ENCODE peak calls at places on chromosome 20, in eight cellular contexts. T is thoracic aorta, R is fibroblast of lung, L is cardiac muscle cell, V is psoas muscle, X is heart left ventricle, J is SJSA1, G is tibial nerve. E is an unnamed sample.

GRCh38 chr20:8662433-8662954 is 406.4 kb upstream of the PLCB4 start:
- DNase-seq in T (no peak), R (no peak), L (no peak), V (no peak), X (no peak), J (no peak), G (no peak), E (no peak)

GRCh38 chr20:17859616-17860232 is 108.9 kb downstream of the SNX5 start:
- DNase-seq in T (no peak), R (no peak), L (peak; percentile 71), V (no peak), X (peak; percentile 48), J (no peak), G (no peak), E (peak; percentile 79)

GRCh38 chr20:20130399-20130798 is 78.1 kb downstream of the CFAP61 start:
- DNase-seq in T (no peak), R (peak; percentile 2), L (no peak), V (no peak), X (no peak), J (no peak), G (no peak), E (no peak)

GRCh38 chr20:20710847-20711315 is 1.6 kb downstream of the RALGAPA2 start:
- DNase-seq in T (no peak), R (no peak), L (no peak), V (no peak), X (no peak), J (no peak), G (no peak), E (no peak)

GRCh38 chr20:23629542-23630391 is 8.0 kb downstream of the CST3 start:
- DNase-seq in T (no peak), R (no peak), L (no peak), V (no peak), X (no peak), J (no peak), G (no peak), E (no peak)

GRCh38 chr20:49399329-49399728 is 83.1 kb downstream of the KCNB1 start:
- DNase-seq in T (no peak), R (peak; percentile 20), L (no peak), V (peak; percentile 63), X (peak; percentile 25), J (peak; percentile 14), G (peak; percentile 46), E (no peak)

GRCh38 chr20:3659492-3660261 is 3.5 kb downstream of the GFRA4 start:
- DNase-seq in T (no peak), R (no peak), L (no peak), V (peak; percentile 43), X (no peak), J (no peak), G (no peak), E (no peak)

GRCh38 chr20:33852971-33853813 is 42.0 kb downstream of the CHMP4B start:
- DNase-seq in T (no peak), R (no peak), L (no peak), V (peak; percentile 28), X (no peak), J (no peak), G (no peak), E (no peak)

GRCh38 chr20:407953-408842 is at the start of gene RBCK1:
- DNase-seq in T (peak; percentile 34), R (peak; percentile 82), L (peak; percentile 77), V (peak; percentile 94), X (peak; percentile 92), J (peak; percentile 96), G (peak; percentile 63), E (peak; percentile 90)

GRCh38 chr20:19520261-19520660 is 237.8 kb upstream of the RIN2 start:
- DNase-seq in T (no peak), R (no peak), L (no peak), V (no peak), X (no peak), J (no peak), G (no peak), E (no peak)

GRCh38 chr20:52469143-52469542 is 277.6 kb upstream of the ZFP64 start:
- DNase-seq in T (no peak), R (no peak), L (no peak), V (no peak), X (no peak), J (no peak), G (no peak), E (no peak)

GRCh38 chr20:24566656-24567055 is 97.2 kb downstream of the SYNDIG1 start:
- DNase-seq in T (no peak), R (no peak), L (no peak), V (no peak), X (no peak), J (no peak), G (no peak), E (no peak)

GRCh38 chr20:22579119-22579427 is 5.3 kb downstream of the FOXA2 start:
- DNase-seq in T (no peak), R (no peak), L (no peak), V (no peak), X (no peak), J (no peak), G (no peak), E (no peak)

DNA sequence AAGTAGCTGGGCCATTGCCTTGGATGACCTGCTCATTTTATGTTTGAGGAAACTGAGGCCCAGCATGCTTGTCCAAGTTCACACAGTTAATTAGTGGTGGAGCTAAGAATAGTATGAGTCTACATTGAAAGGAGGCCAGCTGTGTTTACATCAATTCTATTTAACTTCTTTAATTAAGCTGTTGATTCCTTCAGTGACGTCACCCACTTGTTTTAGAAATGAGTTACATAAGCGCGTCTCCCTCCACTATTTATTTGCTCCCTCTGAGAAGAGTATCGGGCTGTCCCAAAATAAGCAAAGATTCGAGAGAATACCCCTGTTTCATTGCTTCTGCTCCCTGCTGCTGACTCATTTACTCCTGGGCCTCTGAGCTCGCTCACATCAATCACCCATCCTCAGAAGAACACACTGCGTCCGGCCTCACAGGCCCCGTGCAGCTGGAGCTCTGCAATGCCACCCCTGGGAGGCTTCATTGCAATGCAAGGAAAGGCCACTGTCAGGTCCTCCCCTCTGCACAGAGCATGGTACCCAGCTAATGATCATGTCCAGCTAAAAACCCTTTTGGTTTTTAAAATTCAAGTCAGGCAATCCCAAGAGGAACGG is 74.8 kb upstream of the BMP2 start:
- DNase-seq in T (no peak), R (peak; percentile 64), L (no peak), V (peak; percentile 63), X (peak; percentile 19), J (no peak), G (no peak), E (peak; percentile 55)
- H3K4me1 ChIP-seq in T (no peaks in the 10 kb centered on the region), R (no peaks in the 10 kb centered on the region), L (peaks cover 6% of the 10 kb centered on the region), V (no peaks in the 10 kb centered on the region), X (no peaks in the 10 kb centered on the region), J (no peaks in the 10 kb centered on the region), G (peaks cover 8% of the 10 kb centered on the region), E (peaks cover 5% of the 10 kb centered on the region)

DNA sequence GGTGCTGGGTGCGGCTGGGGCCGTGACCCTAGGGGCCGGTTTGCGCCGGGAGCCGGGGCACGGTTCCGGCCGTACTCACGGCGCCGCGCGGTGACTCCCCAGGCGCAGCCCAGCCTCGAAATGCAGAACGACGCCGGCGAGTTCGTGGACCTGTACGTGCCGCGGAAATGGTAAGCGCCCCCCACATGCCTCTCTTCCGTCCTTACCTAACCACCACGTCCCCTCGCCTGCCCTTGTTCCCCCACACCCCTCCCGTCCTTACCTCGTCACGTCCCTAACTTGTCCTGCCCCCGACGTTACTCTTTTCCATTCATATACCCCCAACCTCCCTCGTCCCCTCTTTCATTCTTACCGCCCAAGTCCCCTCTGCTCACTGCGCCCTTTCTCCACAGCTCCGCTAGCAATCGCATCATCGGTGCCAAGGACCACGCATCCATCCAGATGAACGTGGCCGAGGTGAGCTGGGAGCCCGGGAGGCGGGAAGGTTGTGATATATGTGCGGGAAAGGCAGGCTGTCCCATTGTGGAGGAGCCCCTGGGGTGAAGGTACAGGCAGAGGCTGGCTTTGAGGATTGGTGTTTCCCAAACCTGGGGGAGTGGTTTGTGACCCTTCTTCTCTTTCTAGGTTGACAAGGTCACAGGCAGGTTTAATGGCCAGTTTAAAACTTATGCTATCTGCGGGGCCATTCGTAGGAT is 463 bp downstream of the RPS21 start:
- DNase-seq in T (no peak), R (no peak), L (no peak), V (no peak), X (no peak), J (no peak), G (no peak), E (no peak)
- H3K4me3 ChIP-seq in T (peak overlapping the region; percentile 82), R (peak overlapping the region; percentile 91), L (peak overlapping the region; percentile 75), V (peak overlapping the region; percentile 88), X (peak overlapping the region; percentile 99), J (peak overlapping the region; percentile 96), G (peak overlapping the region; percentile 97), E (peak overlapping the region; percentile 100)

DNA sequence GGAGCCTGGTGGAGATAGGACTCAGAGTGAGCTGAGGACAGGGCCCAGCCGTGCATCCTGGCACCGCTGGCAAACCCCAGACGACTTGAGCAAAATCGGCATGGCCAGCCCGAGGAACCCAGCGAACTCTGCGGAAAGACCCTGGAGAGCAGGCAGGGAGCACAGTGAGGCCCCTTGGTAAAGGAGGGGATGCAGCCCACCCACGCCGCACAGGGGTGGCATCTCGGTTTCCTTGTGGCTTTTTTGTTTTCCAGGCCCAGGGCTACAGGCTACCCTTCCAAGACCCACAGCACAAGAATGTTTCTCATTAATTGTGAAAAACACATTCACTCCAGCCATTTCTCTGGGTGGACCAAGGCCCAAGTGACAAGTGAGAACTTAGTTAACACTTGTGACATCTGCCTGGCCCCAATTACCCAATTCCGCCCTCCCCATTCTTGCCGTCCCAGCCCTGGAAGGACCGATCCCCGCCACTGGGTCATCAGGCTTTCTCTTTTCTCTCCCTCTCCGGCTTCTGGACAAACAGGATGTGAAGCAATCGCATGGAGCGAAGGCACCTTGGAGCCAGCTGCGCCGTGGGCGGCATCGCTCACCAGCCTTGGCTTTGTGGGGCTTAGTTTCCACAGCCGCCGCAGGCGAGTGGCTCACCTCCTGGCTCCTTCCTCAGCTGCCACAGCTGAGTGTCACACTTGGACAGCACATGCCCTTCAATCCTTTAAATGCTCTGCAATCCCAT is 71.2 kb downstream of the BMP7 start:
- DNase-seq in T (no peak), R (no peak), L (no peak), V (peak; percentile 45), X (no peak), J (peak; percentile 87), G (no peak), E (no peak)
- H3K27ac ChIP-seq in T (no peak overlapping the region), R (no peak overlapping the region), L (no peak overlapping the region), V (no peak overlapping the region), X (no peak overlapping the region), J (peak overlapping the region; percentile 51), G (no peak overlapping the region), E (no peak overlapping the region)

DNA sequence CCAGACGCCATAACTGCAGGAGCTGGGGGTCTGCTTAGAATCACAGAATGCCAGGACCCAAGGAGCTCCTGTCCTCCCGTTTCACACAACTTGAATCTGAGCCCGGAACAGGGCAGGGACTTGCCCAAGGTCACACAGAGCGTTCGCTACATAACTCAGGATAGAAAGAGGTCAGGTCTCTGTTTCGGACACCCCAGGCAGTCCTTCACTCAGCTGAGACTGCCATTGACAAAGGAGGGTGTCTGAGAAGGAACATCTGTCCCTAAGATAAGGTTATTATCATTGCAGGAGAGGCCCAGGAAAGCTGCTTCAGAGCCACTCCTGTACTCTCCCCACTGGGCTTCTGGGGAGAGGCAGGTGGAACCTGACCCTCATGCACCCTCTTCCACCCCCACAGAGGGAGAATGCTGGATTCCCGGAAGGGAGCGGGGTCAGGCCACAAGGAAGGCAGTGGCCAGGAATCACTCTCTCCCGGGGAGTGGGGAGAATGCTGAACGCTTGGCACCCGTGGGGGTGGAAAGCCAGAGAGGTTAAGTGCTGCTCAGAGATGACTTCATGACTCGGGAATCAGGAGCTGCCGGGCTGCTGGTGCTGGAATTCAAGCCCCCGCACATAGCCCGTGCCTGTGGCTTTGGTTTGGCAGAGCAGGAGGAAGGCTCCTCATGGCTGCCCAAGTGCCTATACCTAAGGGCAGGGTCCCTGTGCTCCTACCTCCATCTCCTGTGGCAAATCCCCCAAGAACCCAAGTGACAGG is 10.7 kb downstream of the SDC4 start:
- DNase-seq in T (peak; percentile 49), R (peak; percentile 81), L (peak; percentile 63), V (peak; percentile 64), X (peak; percentile 53), J (peak; percentile 82), G (no peak), E (peak; percentile 76)
- H3K4me1 ChIP-seq in T (peaks cover 44% of the 10 kb centered on the region), R (peaks cover 56% of the 10 kb centered on the region), L (peaks cover 44% of the 10 kb centered on the region), V (peaks cover 65% of the 10 kb centered on the region), X (peaks cover 6% of the 10 kb centered on the region), J (peaks cover 56% of the 10 kb centered on the region), G (peaks cover 77% of the 10 kb centered on the region), E (peaks cover 34% of the 10 kb centered on the region)